ENCODE peak calls at places on chromosomes 5 and 9, in five cellular contexts. K is mucosa of descending colon, S is pancreas, R is GM23338, L is HFFc6. T is an unnamed sample.

GRCh38 chr9:108621991-108622390 is 233.8 kb downstream of the ACTL7B start:
- DNase-seq in R (no peak), K (no peak), S (no peak), L (no peak), T (no peak)

GRCh38 chr5:33701251-33701650 is 190.5 kb downstream of the ADAMTS12 start:
- DNase-seq in S (no peak), L (peak), K (no peak), R (no peak), T (no peak)

GRCh38 chr5:91417219-91417618 is 34.1 kb upstream of the ARRDC3 start:
- DNase-seq in R (no peak), K (no peak), S (no peak), L (no peak), T (no peak)

GRCh38 chr9:71587576-71588362 is 180.5 kb downstream of the CEMIP2 start:
- DNase-seq in S (no peak), K (no peak), L (peak), R (no peak), T (no peak)

GRCh38 chr5:40240111-40240510 is 439.6 kb upstream of the PTGER4 start:
- DNase-seq in K (no peak), R (no peak), L (no peak), S (no peak), T (no peak)

GRCh38 chr9:89247431-89248370 is 63.3 kb upstream of the CKS2 start:
- DNase-seq in R (peak), S (no peak), L (no peak), K (no peak), T (no peak)

GRCh38 chr9:15157371-15157770 is 149.6 kb downstream of the TTC39B start:
- DNase-seq in L (no peak), R (no peak), K (no peak), S (no peak), T (no peak)

GRCh38 chr5:159777049-159777448 is 139.2 kb upstream of the ADRA1B start:
- DNase-seq in R (no peak), K (no peak), S (no peak), L (no peak), T (no peak)

GRCh38 chr9:102044133-102044532 is 305.7 kb upstream of the GRIN3A start:
- DNase-seq in K (no peak), S (no peak), R (no peak), L (no peak), T (no peak)

GRCh38 chr9:88523056-88523455 is 11.9 kb upstream of the NXNL2 start:
- DNase-seq in K (no peak), S (no peak), R (no peak), L (peak), T (no peak)

GRCh38 chr9:70117835-70118319 is 74.2 kb downstream of the MAMDC2 start:
- DNase-seq in S (no peak), L (peak), R (no peak), K (no peak), T (no peak)

GRCh38 chr9:124180557-124180956 is 77.2 kb upstream of the NEK6 start:
- DNase-seq in L (peak), R (no peak), S (peak), K (no peak), T (no peak)

GRCh38 chr5:148910686-148911361 is 84.4 kb downstream of the ADRB2 start:
- DNase-seq in K (peak), S (no peak), R (no peak), L (peak), T (no peak)

GRCh38 chr9:94867281-94867841 is 140.9 kb downstream of the AOPEP start:
- DNase-seq in S (peak), R (peak), K (peak), L (peak), T (no peak)

GRCh38 chr9:127099664-127100063 is 22.8 kb downstream of the ANGPTL2 start:
- DNase-seq in L (no peak), R (no peak), S (no peak), K (no peak), T (no peak)
- TF ChIP-seq CTCF in L (no peak), R (no peak), S (no peak), K (no peak), T (no peak)

GRCh38 chr5:10363519-10364185 is 10.2 kb downstream of the MARCHF6 start:
- DNase-seq in R (no peak), S (no peak), L (no peak), K (no peak), T (no peak)

GRCh38 chr5:10366310-10367297 is 13.1 kb downstream of the MARCHF6 start:
- DNase-seq in L (peak), R (no peak), K (no peak), S (no peak), T (no peak)

GRCh38 chr5:10367586-10367985 is 14.1 kb downstream of the MARCHF6 start:
- DNase-seq in S (no peak), R (no peak), K (no peak), L (no peak), T (no peak)

GRCh38 chr5:10365800-10366199 is 12.3 kb downstream of the MARCHF6 start:
- DNase-seq in S (no peak), L (no peak), R (no peak), K (no peak), T (no peak)

DNA sequence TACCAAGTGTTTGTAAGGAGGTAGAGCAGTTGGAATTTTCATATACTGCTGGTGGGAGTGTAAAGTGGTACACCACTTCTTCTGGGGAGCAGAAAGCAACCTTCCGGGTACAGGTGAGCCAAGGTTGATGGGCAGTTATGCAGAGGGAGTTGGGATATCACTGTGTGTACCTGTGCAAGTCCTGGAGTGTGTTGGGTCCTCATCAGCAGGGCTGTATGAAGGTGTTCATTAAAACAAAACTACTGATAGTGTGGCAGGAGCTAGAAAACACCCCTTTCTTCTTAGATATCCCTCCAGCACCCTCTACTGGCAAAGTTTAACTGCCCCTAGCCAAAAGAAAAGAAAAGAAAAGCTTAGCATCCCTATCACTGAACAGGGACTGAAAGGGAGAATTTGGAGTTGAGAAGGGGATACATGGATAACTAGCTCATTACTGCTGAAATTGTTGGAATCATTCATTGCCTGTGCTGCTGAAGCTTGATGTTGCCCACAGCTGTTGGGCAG is 10.7 kb downstream of the MARCHF6 start:
- DNase-seq in L (no peak), R (peak), K (no peak), S (no peak), T (no peak)
- TF ChIP-seq CTCF in L (peak), R (peak), K (no peak), S (no peak), T (no peak)

GRCh38 chr9:115989816-115990215 is 163.8 kb upstream of the PAPPA start:
- DNase-seq in K (no peak), R (no peak), L (no peak), S (no peak), T (no peak)

GRCh38 chr9:115998661-115999060 is 154.9 kb upstream of the PAPPA start:
- DNase-seq in S (no peak), R (no peak), L (no peak), K (no peak), T (no peak)

GRCh38 chr9:115997923-115998322 is 155.7 kb upstream of the PAPPA start:
- DNase-seq in R (no peak), S (no peak), L (peak), K (no peak), T (no peak)

GRCh38 chr9:115988701-115989100 is 164.9 kb upstream of the PAPPA start:
- DNase-seq in K (no peak), S (no peak), L (no peak), R (no peak), T (no peak)

GRCh38 chr9:115992834-115993233 is 160.8 kb upstream of the PAPPA start:
- DNase-seq in R (peak), L (peak), K (no peak), S (no peak), T (no peak)
- TF ChIP-seq CTCF in R (peak), L (peak), K (no peak), S (no peak), T (no peak)

DNA sequence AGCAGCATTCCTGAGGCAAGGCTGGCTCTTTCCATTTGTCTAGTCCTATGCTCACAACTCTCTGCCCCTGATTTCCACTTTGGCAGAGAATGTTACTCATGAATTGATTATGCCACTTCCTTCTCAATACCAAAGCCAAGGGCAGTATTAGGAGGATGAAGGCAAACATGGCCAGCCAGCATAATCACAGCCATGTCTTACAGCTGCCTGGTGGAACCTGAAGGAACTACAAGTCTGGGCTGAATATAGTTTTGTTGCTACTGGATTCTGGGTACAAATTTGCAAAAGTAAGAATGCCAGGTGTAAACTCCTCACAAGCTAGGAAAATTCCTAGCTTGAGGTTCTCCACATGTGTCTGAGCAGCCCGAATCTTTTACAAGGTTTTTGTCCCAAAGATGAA is 4.2 kb downstream of the SIL1 start:
- DNase-seq in L (no peak), S (no peak), K (no peak), R (peak), T (no peak)
- TF ChIP-seq CTCF in L (peak), S (no peak), K (no peak), R (peak), T (no peak)

DNA sequence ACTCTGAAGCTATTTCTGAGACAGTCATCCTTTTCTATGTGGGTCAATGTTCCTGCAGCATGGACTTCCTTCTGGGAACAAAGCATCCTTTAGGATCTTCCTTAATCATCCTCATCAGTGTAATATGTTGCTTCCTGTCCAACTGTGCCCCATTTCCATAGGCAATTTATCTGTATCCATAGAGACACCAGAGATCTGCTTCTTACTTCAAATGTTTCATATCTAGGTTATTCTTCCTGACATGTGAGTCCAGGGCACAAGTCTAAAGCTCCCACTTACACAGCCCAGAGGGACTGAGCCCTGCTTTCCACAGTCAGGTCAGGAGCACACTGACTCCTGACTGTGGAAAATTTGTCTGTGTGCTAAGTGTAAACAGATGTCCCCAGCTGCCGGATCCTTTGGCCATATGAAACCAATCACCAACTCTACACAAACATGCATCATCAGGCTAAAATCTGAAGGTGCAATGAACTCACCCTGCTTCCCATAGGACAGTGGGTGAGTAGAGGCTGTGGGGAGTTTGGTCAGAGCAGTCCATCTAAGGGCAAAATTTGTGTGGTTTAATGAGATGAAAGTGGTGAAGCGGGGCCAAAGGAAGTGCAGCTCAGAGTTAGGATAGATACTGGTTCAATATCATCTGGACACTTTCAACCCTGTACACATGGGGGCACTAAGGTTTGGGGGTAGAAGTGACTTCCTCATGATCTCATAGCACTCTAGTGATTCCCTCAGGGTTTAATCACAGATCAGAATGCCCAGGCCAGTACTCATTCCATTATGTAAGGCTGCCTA is 85.2 kb upstream of the TNC start:
- DNase-seq in L (peak), S (no peak), K (no peak), R (no peak), T (no peak)
- TF ChIP-seq CTCF in L (peak), S (no peak), K (no peak), R (no peak), T (no peak)

DNA sequence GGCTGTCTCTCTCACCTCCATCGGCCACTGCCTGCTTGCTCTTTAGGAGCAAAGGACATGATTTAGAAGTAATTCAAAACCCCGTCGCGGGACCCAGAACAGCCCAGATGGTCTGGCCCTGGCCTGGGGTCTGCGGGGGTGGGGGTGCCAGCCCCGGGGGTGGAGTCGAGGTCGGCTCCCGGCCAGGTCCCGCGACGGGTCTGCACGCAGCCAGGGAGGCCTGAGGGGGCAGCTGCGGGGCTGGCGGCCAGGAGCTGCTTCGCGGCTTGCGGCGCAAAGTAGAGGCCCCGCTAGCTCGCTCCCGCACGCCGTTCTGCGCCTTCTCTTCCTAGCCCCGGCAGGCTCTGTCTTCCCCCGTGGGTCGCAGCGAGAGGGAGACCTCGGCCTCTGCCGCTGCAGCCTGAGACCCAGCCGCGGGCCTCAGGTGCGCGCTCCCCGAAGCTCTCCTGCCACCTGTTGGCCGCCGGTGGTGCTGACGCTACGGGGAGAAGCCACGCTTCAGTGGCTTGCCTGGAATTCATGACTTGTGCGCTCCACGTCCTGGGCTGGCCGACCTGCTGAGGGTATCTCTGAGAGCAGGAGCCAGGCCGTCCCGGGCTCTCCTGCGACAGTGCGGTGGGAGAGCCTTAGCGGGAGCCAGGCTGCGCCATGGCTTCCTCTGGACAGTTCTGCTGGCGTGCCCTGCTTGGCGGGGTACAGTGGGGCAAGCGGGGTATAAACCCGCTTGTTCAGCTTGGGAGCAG is 157.2 kb upstream of the PITX1 start:
- DNase-seq in L (peak), R (peak), S (peak), K (peak), T (peak)
- TF ChIP-seq CTCF in L (peak), R (peak), S (peak), K (peak), T (peak)

GRCh38 chr5:145718956-145719355 is 116.2 kb downstream of the PRELID2 start:
- DNase-seq in L (peak), K (no peak), S (no peak), R (peak), T (no peak)
- TF ChIP-seq CTCF in L (peak), K (no peak), S (no peak), R (peak), T (no peak)

DNA sequence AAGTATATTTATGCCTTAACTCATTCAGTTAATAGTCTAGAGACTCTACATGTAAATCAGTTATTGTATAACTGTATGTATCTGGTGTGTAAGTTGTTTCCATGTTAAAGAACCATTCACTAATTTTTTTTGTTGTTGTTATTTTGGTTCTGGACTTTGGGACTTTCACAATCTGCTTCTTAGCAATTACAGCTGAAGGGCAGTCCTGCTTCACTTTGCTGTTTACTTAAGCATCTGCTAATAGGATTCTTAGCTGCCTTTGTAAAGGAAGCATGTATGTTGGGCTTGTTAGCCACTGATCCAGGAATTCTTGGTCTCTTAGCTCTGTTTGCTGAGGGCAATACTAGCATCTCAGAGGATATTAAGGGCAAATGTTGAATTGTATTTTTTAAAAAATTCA is 97.0 kb downstream of the FOCAD start:
- DNase-seq in R (no peak), K (no peak), S (no peak), L (no peak), T (no peak)
- TF ChIP-seq CTCF in R (no peak), K (no peak), S (no peak), L (no peak), T (no peak)

DNA sequence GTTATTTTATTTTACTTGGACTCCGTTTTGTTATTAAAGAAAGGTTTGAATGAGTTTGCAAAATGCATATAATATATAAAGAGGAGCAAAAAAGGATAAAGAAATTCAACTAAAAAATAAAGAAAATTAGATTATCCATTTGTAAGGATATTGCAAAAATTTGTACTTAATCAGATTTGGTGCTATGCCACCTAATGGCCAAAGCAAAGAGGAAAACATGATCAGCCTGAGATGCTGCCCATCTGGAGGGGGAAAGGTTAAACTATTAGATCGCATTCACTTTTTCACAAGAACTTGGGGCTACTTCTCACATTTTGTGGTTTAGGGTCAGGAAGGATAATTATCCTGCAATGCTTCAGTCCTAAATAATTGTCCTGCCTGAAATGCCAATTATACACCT is 350.6 kb downstream of the MLLT3 start:
- DNase-seq in R (no peak), S (no peak), L (no peak), K (no peak), T (no peak)
- TF ChIP-seq CTCF in R (peak), S (no peak), L (peak), K (no peak), T (no peak)